ENCODE peak calls at places on chromosomes 7 and 10, in nine cellular contexts. P is WTC11, B is EL, D is hepatocyte, R is GOT3, Y is iPS-NIHi11, Z is AG09309, L is HFFc6, U is AG04450. C is an unnamed sample.

GRCh38 chr10:84606428-84606827 is 278.0 kb downstream of the CCSER2 start:
- DNase-seq in U (no peak), Y (no peak), D (no peak), L (no peak), Z (no peak), P (no peak), B (no peak), R (no peak), C (no peak)

GRCh38 chr7:153604-154003 is 38.8 kb upstream of the FAM20C start:
- DNase-seq in Y (no peak), P (no peak), R (no peak), L (no peak), B (no peak), D (no peak), Z (no peak), U (no peak), C (no peak)

GRCh38 chr7:149071641-149072437 is 18.7 kb downstream of the ZNF786 start:
- DNase-seq in R (no peak), Z (no peak), Y (peak; percentile 72), B (no peak), L (no peak), U (no peak), D (peak; percentile 13), P (peak; percentile 88), C (no peak)

GRCh38 chr10:127997937-127998336 is 91.0 kb downstream of the PTPRE start:
- DNase-seq in B (no peak), P (no peak), L (no peak), U (no peak), Y (no peak), Z (no peak), R (no peak), D (no peak), C (no peak)

GRCh38 chr7:100484636-100485114 is 948 bp downstream of the NYAP1 start:
- DNase-seq in Z (no peak), Y (no peak), R (no peak), D (no peak), L (no peak), B (no peak), U (no peak), P (no peak), C (no peak)

GRCh38 chr10:79142522-79143309 is 74.0 kb downstream of the ZMIZ1 start:
- DNase-seq in P (no peak), B (no peak), L (no peak), Z (no peak), Y (no peak), R (no peak), D (no peak), U (no peak), C (no peak)

GRCh38 chr10:71726673-71727428 is 7.3 kb upstream of the C10orf105 start:
- DNase-seq in U (no peak), R (no peak), D (no peak), Z (no peak), B (no peak), P (no peak), L (no peak), Y (no peak), C (no peak)

GRCh38 chr7:105896407-105896842 is 20.0 kb upstream of the ATXN7L1 start:
- DNase-seq in P (no peak), B (no peak), L (no peak), Z (no peak), D (peak; percentile 25), U (no peak), Y (no peak), R (no peak), C (no peak)

GRCh38 chr10:6737080-6737641 is 157.1 kb upstream of the PRKCQ start:
- DNase-seq in U (no peak), B (peak; percentile 63), R (no peak), Z (no peak), D (no peak), Y (peak; percentile 67), P (peak; percentile 24), L (no peak), C (no peak)

GRCh38 chr10:81865581-81865980 is 9.4 kb upstream of the NRG3 start:
- DNase-seq in R (no peak), P (no peak), Z (no peak), Y (no peak), D (no peak), U (no peak), B (no peak), L (no peak), C (no peak)